ENCODE peak calls at places on chromosome 14, in five cellular contexts. J is CD8-positive, alpha-beta memory T cell; Q is LHCN-M2; U is AG09309; Y is NCI-H524. G is an unnamed sample.

GRCh38 chr14:30569216-30569902 is 10.4 kb downstream of the G2E3 start:
- DNase-seq in J (no peak), Q (no peak), U (no peak), Y (peak), G (no peak)

GRCh38 chr14:55359307-55359706 is 52.3 kb downstream of the ATG14 start:
- DNase-seq in J (no peak), Q (no peak), U (no peak), Y (no peak), G (no peak)

GRCh38 chr14:24630872-24631477 is 3.0 kb downstream of the GZMB start:
- DNase-seq in J (no peak), Q (peak), U (peak), Y (no peak), G (no peak)

GRCh38 chr14:102793531-102794328 is 16.5 kb downstream of the TRAF3 start:
- DNase-seq in J (no peak), Q (no peak), U (no peak), Y (no peak), G (no peak)

GRCh38 chr14:89337161-89337560 is 79.9 kb downstream of the FOXN3 start:
- DNase-seq in J (no peak), Q (no peak), U (no peak), Y (no peak), G (no peak)

GRCh38 chr14:91300283-91300841 is 55.9 kb upstream of the GPR68 start:
- DNase-seq in J (no peak), Q (no peak), U (no peak), Y (no peak), G (no peak)

GRCh38 chr14:24911324-24912095 is 138.4 kb downstream of the STXBP6 start:
- DNase-seq in J (no peak), Q (peak), U (peak), Y (no peak), G (no peak)

GRCh38 chr14:94930690-94931089 is 160.8 kb upstream of the GSC start:
- DNase-seq in J (no peak), Q (no peak), U (no peak), Y (no peak), G (no peak)

GRCh38 chr14:63174760-63175191 is 29.5 kb upstream of the RHOJ start:
- DNase-seq in J (no peak), Q (no peak), U (no peak), Y (peak), G (peak)

GRCh38 chr14:67515386-67516079 is 17.6 kb upstream of the PLEKHH1 start:
- DNase-seq in J (no peak), Q (no peak), U (no peak), Y (peak), G (no peak)

GRCh38 chr14:94054936-94055335 is 26.1 kb downstream of the DDX24 start:
- DNase-seq in J (no peak), Q (no peak), U (no peak), Y (no peak), G (no peak)

GRCh38 chr14:68042002-68042401 is 222.4 kb downstream of the RAD51B start:
- DNase-seq in J (no peak), Q (no peak), U (no peak), Y (no peak), G (no peak)

GRCh38 chr14:106879241-106879640 is 1352.9 kb downstream of the TMEM121 start:
- DNase-seq in J (peak), Q (peak), U (no peak), Y (peak), G (peak)

GRCh38 chr14:64926398-64926995 is 12.2 kb downstream of the CHURC1 start:
- DNase-seq in J (no peak), Q (no peak), U (no peak), Y (no peak), G (no peak)

GRCh38 chr14:77582511-77582910 is 33.9 kb downstream of the SPTLC2 start:
- DNase-seq in J (no peak), Q (peak), U (no peak), Y (peak), G (no peak)

GRCh38 chr14:81235096-81235495 is 14.3 kb upstream of the GTF2A1 start:
- DNase-seq in J (no peak), Q (no peak), U (no peak), Y (no peak), G (no peak)

GRCh38 chr14:66032800-66033199 is 453.4 kb upstream of the CCDC196 start:
- DNase-seq in J (no peak), Q (no peak), U (no peak), Y (no peak), G (no peak)

GRCh38 chr14:68696721-68697495 is 96.0 kb downstream of the ZFP36L1 start:
- DNase-seq in J (no peak), Q (no peak), U (no peak), Y (no peak), G (no peak)

GRCh38 chr14:56125772-56126411 is 7.7 kb downstream of the PELI2 start:
- DNase-seq in J (no peak), Q (no peak), U (no peak), Y (peak), G (no peak)

GRCh38 chr14:101932668-101933067 is 31.7 kb upstream of the DYNC1H1 start:
- DNase-seq in J (no peak), Q (no peak), U (no peak), Y (no peak), G (no peak)

GRCh38 chr14:22797017-22797917 is 18.0 kb downstream of the SLC7A7 start:
- DNase-seq in J (no peak), Q (no peak), U (no peak), Y (no peak), G (no peak)

GRCh38 chr14:24837280-24838046 is 203.5 kb upstream of the GZMB start:
- DNase-seq in J (no peak), Q (peak), U (no peak), Y (no peak), G (no peak)

GRCh38 chr14:72663076-72663487 is 230.8 kb downstream of the DPF3 start:
- DNase-seq in J (no peak), Q (no peak), U (no peak), Y (no peak), G (no peak)

GRCh38 chr14:100066984-100067383 is 1.8 kb downstream of the EVL start:
- DNase-seq in J (no peak), Q (no peak), U (no peak), Y (no peak), G (no peak)

G was measured in HCT116.